ENCODE peak calls at places on chromosome 19, in seven cellular contexts. L is heart left ventricle; P is HuH-7; T is effector CD4-positive, alpha-beta T cell; Q is MV-4-11; S is stimulated activated CD8-positive, alpha-beta memory T cell treated with anti-CD3 and anti-CD28 coated beads, Interleukin-4, amount 100 ng/mL, for 4 hours; D is RWPE1. C is an unnamed sample.

GRCh38 chr19:12657966-12658365 is 8.6 kb downstream of the MAN2B1 start:
- DNase-seq in L (no peak), P (no peak), T (no peak), Q (no peak), S (no peak), D (no peak), C (no peak)

GRCh38 chr19:12052057-12052570 is 647 bp downstream of the ZNF878 start:
- DNase-seq in L (no peak), P (no peak), T (no peak), Q (no peak), S (no peak), D (peak), C (no peak)

GRCh38 chr19:18626906-18627305 is 9.9 kb upstream of the KLHL26 start:
- DNase-seq in L (no peak), P (no peak), T (no peak), Q (no peak), S (no peak), D (no peak), C (no peak)

GRCh38 chr19:56014765-56015164 is 28.2 kb downstream of the NLRP5 start:
- DNase-seq in L (no peak), P (no peak), T (no peak), Q (no peak), S (no peak), D (no peak), C (no peak)

GRCh38 chr19:43749152-43749551 is 5.6 kb downstream of the SMG9 start:
- DNase-seq in L (no peak), P (no peak), T (no peak), Q (no peak), S (no peak), D (no peak), C (no peak)

GRCh38 chr19:7113233-7113632 is 43.7 kb downstream of the ZNF557 start:
- DNase-seq in L (no peak), P (no peak), T (no peak), Q (no peak), S (no peak), D (no peak), C (no peak)

GRCh38 chr19:8578642-8579265 is 1.5 kb upstream of the MYO1F start:
- DNase-seq in L (peak), P (peak), T (peak), Q (peak), S (peak), D (peak), C (peak)

GRCh38 chr19:459724-460511 is 915 bp downstream of the SHC2 start:
- DNase-seq in L (peak), P (peak), T (no peak), Q (no peak), S (no peak), D (peak), C (no peak)